ENCODE peak calls at places on chromosome 17, in eight cellular contexts. One of them, this sample, is unnamed.
A peak's percentile ranks its signal among the peaks of the same experiment; 100 is the strongest.

GRCh38 chr17:27293359-27293897 is 486 bp upstream of the WSB1 start:
- DNase-seq in heart right ventricle: no peak
- DNase-seq in AG04450: no peak
- DNase-seq in fibroblast of lung: no peak
- DNase-seq in dorsolateral prefrontal cortex: no peak
- DNase-seq in cardiac muscle cell: no peak
- DNase-seq in upper lobe of right lung: no peak
- DNase-seq in upper lobe of left lung: peak; percentile 89
- DNase-seq in this sample: no peak

GRCh38 chr17:14747576-14747940 is 446.7 kb downstream of the HS3ST3B1 start:
- DNase-seq in AG04450: no peak
- DNase-seq in heart right ventricle: no peak
- DNase-seq in cardiac muscle cell: peak; percentile 32
- DNase-seq in upper lobe of left lung: no peak
- DNase-seq in fibroblast of lung: peak; percentile 30
- DNase-seq in dorsolateral prefrontal cortex: no peak
- DNase-seq in upper lobe of right lung: no peak
- DNase-seq in this sample: no peak

GRCh38 chr17:39709319-39709997 is 9.6 kb downstream of the ERBB2 start:
- DNase-seq in cardiac muscle cell: no peak
- DNase-seq in upper lobe of left lung: no peak
- DNase-seq in fibroblast of lung: no peak
- DNase-seq in AG04450: no peak
- DNase-seq in upper lobe of right lung: no peak
- DNase-seq in heart right ventricle: no peak
- DNase-seq in dorsolateral prefrontal cortex: no peak
- DNase-seq in this sample: no peak

GRCh38 chr17:53142890-53143289 is 679.8 kb upstream of the KIF2B start:
- DNase-seq in dorsolateral prefrontal cortex: no peak
- DNase-seq in heart right ventricle: no peak
- DNase-seq in upper lobe of right lung: no peak
- DNase-seq in upper lobe of left lung: no peak
- DNase-seq in cardiac muscle cell: peak; percentile 47
- DNase-seq in fibroblast of lung: peak; percentile 1
- DNase-seq in AG04450: no peak
- DNase-seq in this sample: no peak

GRCh38 chr17:61149862-61150362 is 249.7 kb upstream of the TBX2 start:
- DNase-seq in heart right ventricle: no peak
- DNase-seq in upper lobe of right lung: no peak
- DNase-seq in cardiac muscle cell: no peak
- DNase-seq in upper lobe of left lung: no peak
- DNase-seq in dorsolateral prefrontal cortex: no peak
- DNase-seq in AG04450: no peak
- DNase-seq in fibroblast of lung: no peak
- DNase-seq in this sample: no peak

GRCh38 chr17:42846594-42847280 is 2.4 kb downstream of the AOC2 start:
- DNase-seq in upper lobe of left lung: no peak
- DNase-seq in cardiac muscle cell: peak; percentile 67
- DNase-seq in upper lobe of right lung: no peak
- DNase-seq in fibroblast of lung: peak; percentile 57
- DNase-seq in dorsolateral prefrontal cortex: no peak
- DNase-seq in heart right ventricle: no peak
- DNase-seq in AG04450: no peak
- DNase-seq in this sample: no peak

GRCh38 chr17:2400474-2400866 is 390 bp downstream of the MNT start:
- DNase-seq in dorsolateral prefrontal cortex: no peak
- DNase-seq in heart right ventricle: peak; percentile 59
- DNase-seq in AG04450: no peak
- DNase-seq in cardiac muscle cell: peak; percentile 57
- DNase-seq in fibroblast of lung: no peak
- DNase-seq in upper lobe of left lung: peak; percentile 92
- DNase-seq in upper lobe of right lung: peak; percentile 89
- DNase-seq in this sample: peak; percentile 36

GRCh38 chr17:50620848-50621247 is 13.8 kb upstream of the ABCC3 start:
- DNase-seq in cardiac muscle cell: no peak
- DNase-seq in AG04450: no peak
- DNase-seq in dorsolateral prefrontal cortex: peak; percentile 78
- DNase-seq in upper lobe of right lung: no peak
- DNase-seq in upper lobe of left lung: no peak
- DNase-seq in heart right ventricle: no peak
- DNase-seq in fibroblast of lung: no peak
- DNase-seq in this sample: no peak

GRCh38 chr17:40518401-40519088 is 17.1 kb upstream of the TNS4 start:
- DNase-seq in fibroblast of lung: no peak
- DNase-seq in heart right ventricle: no peak
- DNase-seq in upper lobe of right lung: peak; percentile 61
- DNase-seq in cardiac muscle cell: no peak
- DNase-seq in dorsolateral prefrontal cortex: no peak
- DNase-seq in upper lobe of left lung: no peak
- DNase-seq in AG04450: no peak
- DNase-seq in this sample: no peak

GRCh38 chr17:66898536-66898935 is 63.6 kb downstream of the CACNG5 start:
- DNase-seq in fibroblast of lung: no peak
- DNase-seq in AG04450: no peak
- DNase-seq in heart right ventricle: no peak
- DNase-seq in upper lobe of right lung: no peak
- DNase-seq in dorsolateral prefrontal cortex: no peak
- DNase-seq in upper lobe of left lung: peak; percentile 53
- DNase-seq in cardiac muscle cell: no peak
- DNase-seq in this sample: no peak

GRCh38 chr17:76943781-76944213 is 75.6 kb downstream of the MGAT5B start:
- DNase-seq in AG04450: no peak
- DNase-seq in heart right ventricle: no peak
- DNase-seq in upper lobe of left lung: peak; percentile 40
- DNase-seq in dorsolateral prefrontal cortex: peak; percentile 32
- DNase-seq in cardiac muscle cell: no peak
- DNase-seq in fibroblast of lung: no peak
- DNase-seq in upper lobe of right lung: no peak
- DNase-seq in this sample: no peak

GRCh38 chr17:6546069-6546718 is 10.2 kb downstream of the PITPNM3 start:
- DNase-seq in AG04450: no peak
- DNase-seq in upper lobe of right lung: no peak
- DNase-seq in upper lobe of left lung: no peak
- DNase-seq in fibroblast of lung: peak; percentile 55
- DNase-seq in heart right ventricle: no peak
- DNase-seq in cardiac muscle cell: peak; percentile 76
- DNase-seq in dorsolateral prefrontal cortex: no peak
- DNase-seq in this sample: no peak

GRCh38 chr17:75364078-75364477 is 41.4 kb downstream of the GRB2 start:
- DNase-seq in upper lobe of left lung: no peak
- DNase-seq in fibroblast of lung: peak; percentile 67
- DNase-seq in upper lobe of right lung: no peak
- DNase-seq in heart right ventricle: no peak
- DNase-seq in AG04450: peak; percentile 48
- DNase-seq in dorsolateral prefrontal cortex: no peak
- DNase-seq in cardiac muscle cell: peak; percentile 66
- DNase-seq in this sample: no peak

GRCh38 chr17:75366432-75366831 is 39.0 kb downstream of the GRB2 start:
- DNase-seq in AG04450: no peak
- DNase-seq in upper lobe of left lung: no peak
- DNase-seq in heart right ventricle: no peak
- DNase-seq in cardiac muscle cell: no peak
- DNase-seq in fibroblast of lung: no peak
- DNase-seq in upper lobe of right lung: no peak
- DNase-seq in dorsolateral prefrontal cortex: no peak
- DNase-seq in this sample: no peak

GRCh38 chr17:75365931-75366275 is 39.6 kb downstream of the GRB2 start:
- DNase-seq in dorsolateral prefrontal cortex: no peak
- DNase-seq in cardiac muscle cell: no peak
- DNase-seq in upper lobe of left lung: no peak
- DNase-seq in upper lobe of right lung: no peak
- DNase-seq in heart right ventricle: no peak
- DNase-seq in AG04450: no peak
- DNase-seq in fibroblast of lung: no peak
- DNase-seq in this sample: no peak

GRCh38 chr17:75367312-75367711 is 38.2 kb downstream of the GRB2 start:
- DNase-seq in dorsolateral prefrontal cortex: no peak
- DNase-seq in upper lobe of right lung: no peak
- DNase-seq in cardiac muscle cell: no peak
- DNase-seq in heart right ventricle: no peak
- DNase-seq in fibroblast of lung: no peak
- DNase-seq in AG04450: no peak
- DNase-seq in upper lobe of left lung: no peak
- DNase-seq in this sample: no peak

GRCh38 chr17:75365009-75365930 is 40.2 kb downstream of the GRB2 start:
- DNase-seq in fibroblast of lung: no peak
- DNase-seq in cardiac muscle cell: no peak
- DNase-seq in heart right ventricle: no peak
- DNase-seq in upper lobe of right lung: no peak
- DNase-seq in dorsolateral prefrontal cortex: peak; percentile 74
- DNase-seq in upper lobe of left lung: no peak
- DNase-seq in AG04450: no peak
- DNase-seq in this sample: no peak
- H3K27ac ChIP-seq in fibroblast of lung: no peak overlapping the region
- H3K27ac ChIP-seq in cardiac muscle cell: no peak overlapping the region
- H3K27ac ChIP-seq in heart right ventricle: no peak overlapping the region
- H3K27ac ChIP-seq in upper lobe of right lung: no peak overlapping the region
- H3K27ac ChIP-seq in dorsolateral prefrontal cortex: no peak overlapping the region
- H3K27ac ChIP-seq in upper lobe of left lung: no peak overlapping the region
- H3K27ac ChIP-seq in AG04450: no peak overlapping the region
- H3K27ac ChIP-seq in this sample: no peak overlapping the region

DNA sequence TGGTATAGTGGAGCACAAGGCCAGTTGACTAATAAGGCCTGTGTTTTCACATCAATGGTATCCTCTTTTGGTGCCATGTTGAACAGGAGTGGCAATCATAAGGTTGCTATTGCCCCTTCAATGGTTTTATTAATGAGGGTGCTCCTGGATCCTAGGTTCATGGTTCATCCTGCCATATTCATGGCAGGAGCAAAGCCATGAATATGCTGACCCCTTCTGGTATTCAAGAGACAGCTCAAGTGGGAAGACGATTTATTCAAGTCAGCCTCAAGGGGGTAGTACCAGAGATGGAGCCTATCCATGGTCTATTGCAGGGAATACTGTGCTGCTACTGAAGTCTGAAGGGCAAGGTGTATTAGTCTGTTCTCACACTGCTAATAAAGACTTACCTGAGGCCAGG is 2.6 kb downstream of the ABCA9 start:
- DNase-seq in upper lobe of right lung: no peak
- DNase-seq in cardiac muscle cell: no peak
- DNase-seq in heart right ventricle: no peak
- DNase-seq in dorsolateral prefrontal cortex: no peak
- DNase-seq in fibroblast of lung: no peak
- DNase-seq in upper lobe of left lung: no peak
- DNase-seq in AG04450: no peak
- DNase-seq in this sample: no peak
- TF ChIP-seq CTCF in upper lobe of right lung: peak; percentile 14
- TF ChIP-seq CTCF in cardiac muscle cell: no peak
- TF ChIP-seq CTCF in heart right ventricle: no peak
- TF ChIP-seq CTCF in dorsolateral prefrontal cortex: no peak
- TF ChIP-seq CTCF in fibroblast of lung: no peak
- TF ChIP-seq CTCF in upper lobe of left lung: no peak
- TF ChIP-seq CTCF in AG04450: no peak
- TF ChIP-seq CTCF in this sample: no peak

GRCh38 chr17:29620271-29620670 is 2.4 kb downstream of the CORO6 start:
- DNase-seq in dorsolateral prefrontal cortex: no peak
- DNase-seq in AG04450: no peak
- DNase-seq in upper lobe of right lung: peak; percentile 56
- DNase-seq in upper lobe of left lung: no peak
- DNase-seq in heart right ventricle: no peak
- DNase-seq in fibroblast of lung: peak; percentile 25
- DNase-seq in cardiac muscle cell: no peak
- DNase-seq in this sample: no peak

GRCh38 chr17:29619251-29619650 is 3.5 kb downstream of the CORO6 start:
- DNase-seq in cardiac muscle cell: peak; percentile 57
- DNase-seq in heart right ventricle: no peak
- DNase-seq in AG04450: no peak
- DNase-seq in dorsolateral prefrontal cortex: no peak
- DNase-seq in fibroblast of lung: peak; percentile 59
- DNase-seq in upper lobe of right lung: peak; percentile 43
- DNase-seq in upper lobe of left lung: no peak
- DNase-seq in this sample: no peak

GRCh38 chr17:29617125-29617480 is 5.6 kb downstream of the CORO6 start:
- DNase-seq in AG04450: no peak
- DNase-seq in heart right ventricle: peak; percentile 75
- DNase-seq in upper lobe of right lung: peak; percentile 90
- DNase-seq in cardiac muscle cell: peak; percentile 83
- DNase-seq in upper lobe of left lung: peak; percentile 92
- DNase-seq in dorsolateral prefrontal cortex: no peak
- DNase-seq in fibroblast of lung: peak; percentile 79
- DNase-seq in this sample: peak; percentile 81

GRCh38 chr17:29617481-29618271 is 5.0 kb downstream of the CORO6 start:
- DNase-seq in cardiac muscle cell: peak; percentile 78
- DNase-seq in upper lobe of right lung: peak; percentile 94
- DNase-seq in AG04450: no peak
- DNase-seq in heart right ventricle: peak; percentile 82
- DNase-seq in dorsolateral prefrontal cortex: peak; percentile 52
- DNase-seq in upper lobe of left lung: peak; percentile 98
- DNase-seq in fibroblast of lung: peak; percentile 59
- DNase-seq in this sample: peak; percentile 90

DNA sequence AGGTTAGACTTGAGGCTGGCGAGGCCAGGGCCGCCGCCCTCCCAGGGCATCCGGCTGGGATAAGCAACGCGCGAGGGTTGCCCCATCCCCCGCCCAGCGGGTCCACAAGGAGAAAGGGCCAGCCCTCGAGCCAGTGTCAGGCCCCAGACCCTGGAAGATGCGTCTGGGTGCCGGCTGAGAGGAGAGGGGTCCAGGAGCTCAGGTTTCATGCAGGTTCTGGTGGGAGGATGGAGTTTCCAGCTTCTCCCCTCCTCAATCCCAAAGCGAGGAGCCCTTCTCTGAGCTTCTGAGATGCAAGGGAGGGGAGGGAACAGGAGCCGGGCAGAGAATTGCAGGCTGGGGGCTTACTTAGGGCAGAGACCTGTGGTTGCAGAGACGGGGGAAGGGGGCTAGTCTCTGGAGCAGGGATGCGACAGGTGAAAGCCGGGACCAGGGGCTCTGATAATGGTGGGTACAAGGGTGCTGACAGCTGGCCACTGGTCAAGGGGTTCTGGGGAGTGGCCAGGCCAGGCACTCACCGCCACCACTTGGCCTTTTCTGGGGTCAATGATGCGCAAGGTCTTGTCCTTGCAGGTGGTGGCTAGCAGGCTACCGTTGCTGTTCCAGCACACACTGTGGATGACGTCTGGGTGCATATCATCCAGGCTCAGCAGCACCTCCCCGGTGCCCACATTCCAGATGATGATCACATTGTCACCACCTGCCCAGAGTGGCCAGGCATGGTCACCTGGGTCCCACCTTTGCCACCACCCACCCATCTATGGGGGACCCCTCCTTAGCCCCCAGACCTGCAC is 4.2 kb downstream of the CORO6 start:
- DNase-seq in fibroblast of lung: no peak
- DNase-seq in AG04450: no peak
- DNase-seq in upper lobe of right lung: no peak
- DNase-seq in heart right ventricle: no peak
- DNase-seq in upper lobe of left lung: no peak
- DNase-seq in dorsolateral prefrontal cortex: no peak
- DNase-seq in cardiac muscle cell: no peak
- DNase-seq in this sample: no peak
- H3K27me3 ChIP-seq in fibroblast of lung: no peaks in the 10 kb centered on the region
- H3K27me3 ChIP-seq in AG04450: no peaks in the 10 kb centered on the region
- H3K27me3 ChIP-seq in upper lobe of right lung: no peaks in the 10 kb centered on the region
- H3K27me3 ChIP-seq in heart right ventricle: no peaks in the 10 kb centered on the region
- H3K27me3 ChIP-seq in upper lobe of left lung: peaks cover 6% of the 10 kb centered on the region
- H3K27me3 ChIP-seq in dorsolateral prefrontal cortex: no peaks in the 10 kb centered on the region
- H3K27me3 ChIP-seq in cardiac muscle cell: peaks cover 13% of the 10 kb centered on the region
- H3K27me3 ChIP-seq in this sample: no peaks in the 10 kb centered on the region

DNA sequence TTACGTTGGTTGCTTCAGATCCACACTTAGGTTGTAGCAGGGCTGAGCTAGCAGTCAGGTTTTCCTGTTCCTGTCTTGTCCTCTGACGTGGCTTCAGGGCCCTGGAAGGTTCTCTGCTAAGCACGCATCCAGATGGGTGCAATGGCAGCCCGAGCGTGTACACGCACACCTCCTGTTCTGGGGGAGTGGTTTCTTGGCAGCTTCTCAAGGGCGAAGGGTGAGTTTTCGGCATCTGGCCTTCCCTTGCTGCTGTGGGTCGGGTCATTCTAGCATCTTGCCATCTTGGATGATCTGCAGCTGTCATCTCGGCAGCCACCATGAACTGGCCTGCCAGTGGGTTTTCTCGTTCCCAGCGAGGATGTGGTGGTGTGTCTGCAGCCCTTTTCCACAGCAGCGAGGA is 10.5 kb downstream of the MSI2 start:
- DNase-seq in fibroblast of lung: no peak
- DNase-seq in upper lobe of left lung: no peak
- DNase-seq in AG04450: no peak
- DNase-seq in cardiac muscle cell: no peak
- DNase-seq in heart right ventricle: no peak
- DNase-seq in upper lobe of right lung: no peak
- DNase-seq in dorsolateral prefrontal cortex: no peak
- DNase-seq in this sample: no peak
- H3K27ac ChIP-seq in fibroblast of lung: no peak overlapping the region
- H3K27ac ChIP-seq in upper lobe of left lung: no peak overlapping the region
- H3K27ac ChIP-seq in AG04450: no peak overlapping the region
- H3K27ac ChIP-seq in cardiac muscle cell: no peak overlapping the region
- H3K27ac ChIP-seq in heart right ventricle: no peak overlapping the region
- H3K27ac ChIP-seq in upper lobe of right lung: no peak overlapping the region
- H3K27ac ChIP-seq in dorsolateral prefrontal cortex: peak overlapping the region; percentile 48
- H3K27ac ChIP-seq in this sample: no peak overlapping the region